ENCODE peak calls at places on chromosomes 16 and 17, in four cellular contexts. R is H9, G is frontal cortex, A is NCI-H460. J is an unnamed sample.

GRCh38 chr17:82281076-82281475 is 7.6 kb upstream of the CSNK1D start:
- DNase-seq in R (no peak), G (no peak), A (no peak), J (no peak)

GRCh38 chr16:67372664-67373063 is 20.6 kb downstream of the TPPP3 start:
- DNase-seq in R (no peak), G (no peak), A (peak), J (no peak)

GRCh38 chr16:81480856-81481821 is 36.5 kb downstream of the CMIP start:
- DNase-seq in R (no peak), G (no peak), A (no peak), J (peak)

GRCh38 chr17:75509528-75510258 is 5.6 kb downstream of the CASKIN2 start:
- DNase-seq in R (no peak), G (no peak), A (no peak), J (peak)

GRCh38 chr17:9998060-9998459 is 93.0 kb upstream of the RCVRN start:
- DNase-seq in R (no peak), G (no peak), A (no peak), J (no peak)

GRCh38 chr17:78107457-78107856 is 21.1 kb downstream of the TMC6 start:
- DNase-seq in R (no peak), G (no peak), A (no peak), J (no peak)

GRCh38 chr16:4298761-4299522 is 16.9 kb upstream of the GLIS2 start:
- DNase-seq in R (peak), G (no peak), A (peak), J (peak)

GRCh38 chr17:31595666-31596381 is 204.3 kb downstream of the RAB11FIP4 start:
- DNase-seq in R (no peak), G (no peak), A (no peak), J (no peak)

GRCh38 chr17:81681672-81682071 is 1.9 kb downstream of the ARL16 start:
- DNase-seq in R (no peak), G (no peak), A (no peak), J (peak)

GRCh38 chr16:72073831-72074230 is 10.8 kb downstream of the HPR start:
- DNase-seq in R (no peak), G (no peak), A (no peak), J (peak)

GRCh38 chr17:39838784-39839183 is 25.3 kb downstream of the IKZF3 start:
- DNase-seq in R (no peak), G (no peak), A (no peak), J (no peak)

GRCh38 chr17:28956861-28957260 is 5.5 kb upstream of the PHF12 start:
- DNase-seq in R (no peak), G (no peak), A (no peak), J (no peak)

GRCh38 chr16:67150058-67150832 is 553 bp downstream of the B3GNT9 start:
- DNase-seq in R (peak), G (peak), A (no peak), J (peak)

GRCh38 chr16:11285842-11286241 is 4.7 kb upstream of the PRM1 start:
- DNase-seq in R (no peak), G (no peak), A (no peak), J (no peak)

GRCh38 chr16:19876501-19877059 is 8.1 kb downstream of the GPRC5B start:
- DNase-seq in R (peak), G (no peak), A (no peak), J (no peak)

GRCh38 chr17:50944902-50945720 is 79.0 kb upstream of the TOB1 start:
- DNase-seq in R (no peak), G (no peak), A (no peak), J (no peak)

GRCh38 chr17:76542566-76542971 is 2.7 kb downstream of the PRCD start:
- DNase-seq in R (no peak), G (no peak), A (no peak), J (no peak)

GRCh38 chr17:72604518-72604917 is 483.7 kb downstream of the SOX9 start:
- DNase-seq in R (no peak), G (no peak), A (no peak), J (no peak)

GRCh38 chr17:1931759-1932579 is 93.2 kb downstream of the RTN4RL1 start:
- DNase-seq in R (peak), G (no peak), A (no peak), J (peak)

GRCh38 chr16:67968440-67969285 is at the start of gene SLC12A4:
- DNase-seq in R (peak), G (peak), A (peak), J (peak)

GRCh38 chr16:17475104-17475503 is 4.3 kb upstream of the XYLT1 start:
- DNase-seq in R (no peak), G (no peak), A (no peak), J (no peak)

J was measured in Right ventricle myocardium superior.